ENCODE peak calls at places on chromosomes 12 and 14, in seven cellular contexts. V, P, N, Z, J, W and S are unnamed samples.

GRCh38 chr14:37594238-37594915 is 672 bp downstream of the FOXA1 start:
- DNase-seq in V (peak), P (peak), N (no peak), Z (peak), J (no peak), W (peak), S (peak)

GRCh38 chr14:62053188-62053587 is 291.0 kb downstream of the SNAPC1 start:
- DNase-seq in V (no peak), P (no peak), N (no peak), Z (no peak), J (no peak), W (no peak), S (no peak)

GRCh38 chr14:99603471-99603933 is 505 bp downstream of the CCDC85C start:
- DNase-seq in V (no peak), P (no peak), N (no peak), Z (peak), J (peak), W (no peak), S (no peak)

GRCh38 chr14:104974665-104975390 is 3.3 kb downstream of the AHNAK2 start:
- DNase-seq in V (no peak), P (no peak), N (no peak), Z (no peak), J (no peak), W (no peak), S (no peak)

GRCh38 chr12:47790676-47791350 is 17.8 kb downstream of the SLC48A1 start:
- DNase-seq in V (no peak), P (no peak), N (no peak), Z (no peak), J (no peak), W (no peak), S (no peak)

GRCh38 chr12:124938606-124939427 is 24.4 kb upstream of the UBC start:
- DNase-seq in V (peak), P (peak), N (no peak), Z (peak), J (peak), W (no peak), S (peak)

GRCh38 chr14:64812412-64812811 is 67.3 kb downstream of the SPTB start:
- DNase-seq in V (no peak), P (no peak), N (peak), Z (no peak), J (peak), W (no peak), S (no peak)

GRCh38 chr12:4449862-4450222 is 4.2 kb upstream of the FGF6 start:
- DNase-seq in V (no peak), P (no peak), N (peak), Z (no peak), J (no peak), W (no peak), S (no peak)

GRCh38 chr14:23163830-23164229 is 19.6 kb downstream of the SLC7A8 start:
- DNase-seq in V (no peak), P (no peak), N (no peak), Z (no peak), J (no peak), W (no peak), S (no peak)

GRCh38 chr12:71640316-71640715 is 23.3 kb downstream of the ZFC3H1 start:
- DNase-seq in V (no peak), P (no peak), N (no peak), Z (no peak), J (no peak), W (no peak), S (no peak)

GRCh38 chr12:8905546-8905945 is 8.8 kb upstream of the PHC1 start:
- DNase-seq in V (no peak), P (no peak), N (no peak), Z (no peak), J (no peak), W (no peak), S (no peak)

GRCh38 chr12:96239711-96240234 is 45.6 kb downstream of the ELK3 start:
- DNase-seq in V (peak), P (no peak), N (no peak), Z (no peak), J (no peak), W (no peak), S (no peak)

GRCh38 chr12:6229823-6230222 is 29.6 kb downstream of the CD9 start:
- DNase-seq in V (no peak), P (peak), N (no peak), Z (no peak), J (no peak), W (peak), S (no peak)